ENCODE peak calls at places on chromosome 1, in ten cellular contexts. M is CD8-positive, alpha-beta memory T cell; Y is upper lobe of right lung; K is tibial artery; D is neuronal stem cell; H is neural progenitor cell; J is heart left ventricle; F is OCI-LY7; T is psoas muscle; W is IMR-90. B is an unnamed sample.

GRCh38 chr1:169460193-169460833 is 25.4 kb downstream of the SLC19A2 start:
- DNase-seq in D (no peak), T (peak; percentile 63), W (peak; percentile 28), M (no peak), J (no peak), Y (peak; percentile 61), H (no peak), K (no peak), F (no peak), B (no peak)

GRCh38 chr1:109299984-109300343 is 6.8 kb downstream of the MYBPHL start:
- DNase-seq in D (no peak), H (no peak), W (no peak), J (no peak), T (no peak), M (no peak), Y (no peak), K (no peak), F (no peak), B (no peak)

GRCh38 chr1:76314730-76315129 is 240.2 kb downstream of the ST6GALNAC3 start:
- DNase-seq in M (no peak), T (no peak), D (no peak), F (no peak), K (no peak), J (no peak), Y (no peak), H (no peak), W (no peak), B (no peak)

GRCh38 chr1:21297975-21298374 is 7.7 kb upstream of the ECE1 start:
- DNase-seq in H (no peak), J (peak; percentile 71), F (no peak), T (peak; percentile 79), W (no peak), D (no peak), M (no peak), Y (no peak), K (peak; percentile 81), B (no peak)

GRCh38 chr1:208177656-208178055 is 66.5 kb downstream of the PLXNA2 start:
- DNase-seq in M (no peak), Y (no peak), T (no peak), D (no peak), W (no peak), J (no peak), F (no peak), H (no peak), K (no peak), B (no peak)

GRCh38 chr1:178266619-178267066 is 172.7 kb downstream of the RASAL2 start:
- DNase-seq in T (no peak), F (no peak), J (no peak), W (no peak), M (no peak), H (peak; percentile 53), Y (no peak), K (no peak), D (no peak), B (no peak)

GRCh38 chr1:50970927-50971582 is 1.0 kb downstream of the CDKN2C start:
- DNase-seq in W (no peak), H (no peak), Y (no peak), J (no peak), K (no peak), D (no peak), T (no peak), F (peak; percentile 24), M (no peak), B (no peak)

GRCh38 chr1:11421443-11421842 is 57.5 kb upstream of the DISP3 start:
- DNase-seq in F (no peak), H (no peak), M (no peak), J (no peak), W (no peak), T (no peak), D (no peak), Y (no peak), K (no peak), B (no peak)

GRCh38 chr1:167476061-167476460 is 42.3 kb downstream of the CD247 start:
- DNase-seq in J (no peak), H (no peak), D (no peak), T (no peak), W (no peak), F (no peak), Y (no peak), K (no peak), M (no peak), B (no peak)

GRCh38 chr1:183719976-183720497 is 66.9 kb upstream of the APOBEC4 start:
- DNase-seq in M (no peak), W (peak; percentile 34), F (no peak), D (no peak), Y (no peak), K (no peak), T (no peak), J (no peak), H (no peak), B (no peak)

GRCh38 chr1:157798211-157798610 is 21.3 kb upstream of the FCRL2 start:
- DNase-seq in K (no peak), H (no peak), T (no peak), J (no peak), M (no peak), D (no peak), Y (no peak), W (no peak), F (peak; percentile 58), B (no peak)

GRCh38 chr1:3603566-3604467 is 7.5 kb downstream of the MEGF6 start:
- DNase-seq in H (no peak), K (no peak), T (no peak), J (no peak), Y (no peak), F (no peak), W (no peak), D (no peak), M (no peak), B (no peak)
- H3K36me3 ChIP-seq in H (no peaks in the 10 kb centered on the region), K (no peaks in the 10 kb centered on the region), T (no peaks in the 10 kb centered on the region), J (no peaks in the 10 kb centered on the region), Y (no peaks in the 10 kb centered on the region), F (no peaks in the 10 kb centered on the region), W (no peaks in the 10 kb centered on the region), D (peaks cover 6% of the 10 kb centered on the region), M (no peaks in the 10 kb centered on the region), B (no peaks in the 10 kb centered on the region)

GRCh38 chr1:2582401-2582800 is 4.2 kb upstream of the PRXL2B start:
- DNase-seq in H (no peak), F (no peak), T (no peak), Y (no peak), K (no peak), M (no peak), J (no peak), D (no peak), W (no peak), B (no peak)
- H3K4me1 ChIP-seq in H (peaks cover 18% of the 10 kb centered on the region), F (peaks cover 63% of the 10 kb centered on the region), T (peaks cover 3% of the 10 kb centered on the region), Y (peaks cover 48% of the 10 kb centered on the region), K (peaks cover 14% of the 10 kb centered on the region), M (peaks cover 60% of the 10 kb centered on the region), J (peaks cover 55% of the 10 kb centered on the region), D (peaks cover 13% of the 10 kb centered on the region), W (peaks cover 10% of the 10 kb centered on the region), B (peaks cover 62% of the 10 kb centered on the region)

DNA sequence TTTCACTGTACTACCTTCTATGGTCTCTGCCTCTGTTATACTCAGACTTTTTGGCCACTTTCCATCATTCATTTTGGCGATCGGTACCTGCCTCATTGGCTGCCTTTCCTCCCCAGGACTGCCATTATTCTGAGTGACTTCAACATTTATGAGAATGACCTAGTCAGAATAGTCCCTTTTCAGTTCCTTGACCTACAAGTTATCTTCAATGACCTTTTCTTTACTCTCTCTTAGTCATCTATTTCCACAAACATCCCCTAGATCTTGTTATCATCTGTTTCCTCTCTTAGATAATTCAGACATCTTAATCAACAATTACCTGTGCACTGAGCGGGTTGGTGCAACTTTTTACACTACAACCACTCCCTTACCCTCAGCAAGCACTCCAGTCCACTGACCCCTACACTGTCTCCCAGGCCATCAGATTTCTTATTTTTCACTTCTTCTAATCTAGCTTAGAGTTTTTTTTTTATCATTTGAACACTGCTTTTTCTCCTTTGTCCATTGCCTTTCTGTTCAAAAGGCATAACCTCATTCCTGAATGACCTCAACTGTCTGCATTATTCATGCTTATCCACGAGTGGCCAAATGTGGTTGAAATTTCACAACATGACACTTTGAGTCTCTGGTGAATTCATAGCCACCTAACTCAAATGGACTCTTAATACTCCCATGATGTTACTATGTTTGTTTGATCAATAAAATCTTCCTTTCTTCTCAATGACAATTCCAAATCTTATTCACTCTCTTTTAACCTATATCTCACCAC is 112.7 kb downstream of the HMCN1 start:
- DNase-seq in D (no peak), J (no peak), T (no peak), Y (no peak), F (no peak), H (no peak), W (peak; percentile 63), K (no peak), M (no peak), B (no peak)
- H3K36me3 ChIP-seq in D (no peaks in the 10 kb centered on the region), J (no peaks in the 10 kb centered on the region), T (no peaks in the 10 kb centered on the region), Y (no peaks in the 10 kb centered on the region), F (no peaks in the 10 kb centered on the region), H (no peaks in the 10 kb centered on the region), W (no peaks in the 10 kb centered on the region), K (no peaks in the 10 kb centered on the region), M (no peaks in the 10 kb centered on the region), B (no peaks in the 10 kb centered on the region)

GRCh38 chr1:8158995-8159394 is 132.9 kb upstream of the ERRFI1 start:
- DNase-seq in M (no peak), T (no peak), H (no peak), J (no peak), D (no peak), W (no peak), K (no peak), Y (no peak), F (no peak), B (no peak)
- H3K4me1 ChIP-seq in M (peaks cover 9% of the 10 kb centered on the region), T (no peaks in the 10 kb centered on the region), H (peaks cover 25% of the 10 kb centered on the region), J (peaks cover 7% of the 10 kb centered on the region), D (no peaks in the 10 kb centered on the region), W (peaks cover 3% of the 10 kb centered on the region), K (no peaks in the 10 kb centered on the region), Y (peaks cover 9% of the 10 kb centered on the region), F (no peaks in the 10 kb centered on the region), B (peaks cover 7% of the 10 kb centered on the region)

B was measured in CD8-positive, alpha-beta T cell.